ENCODE peak calls at places on chromosomes 4 and X, in four cellular contexts. U, O, X and P are unnamed samples.

GRCh38 chr4:75844151-75844662 is 58.0 kb downstream of the PPEF2 start:
- DNase-seq in O (peak; percentile 88), U (peak; percentile 29), X (peak; percentile 24), P (peak; percentile 94)

GRCh38 chr4:39083164-39083563 is 21.1 kb downstream of the KLHL5 start:
- DNase-seq in U (no peak), X (no peak), O (peak; percentile 80), P (peak; percentile 23)

GRCh38 chrX:14798805-14799397 is 74.0 kb downstream of the FANCB start:
- DNase-seq in O (no peak), U (no peak), X (no peak), P (no peak)

GRCh38 chr4:52376107-52376704 is 282.9 kb downstream of the USP46 start:
- DNase-seq in U (no peak), O (peak; percentile 38), X (peak; percentile 30), P (no peak)

GRCh38 chrX:39811391-39811790 is 286.4 kb downstream of the BCOR start:
- DNase-seq in U (no peak), O (no peak), X (no peak), P (no peak)

GRCh38 chr4:6621556-6621927 is 18.9 kb upstream of the MRFAP1 start:
- DNase-seq in X (no peak), O (no peak), U (no peak), P (no peak)

GRCh38 chr4:100168521-100168920 is 21.7 kb downstream of the DDIT4L start:
- DNase-seq in U (no peak), X (no peak), O (peak; percentile 59), P (peak; percentile 54)

GRCh38 chr4:57023104-57023503 is 44.4 kb downstream of the POLR2B start:
- DNase-seq in X (no peak), U (no peak), O (peak; percentile 94), P (peak; percentile 88)

GRCh38 chr4:57303012-57303751 is 193.0 kb upstream of the IGFBP7 start:
- DNase-seq in O (no peak), U (no peak), X (no peak), P (no peak)

GRCh38 chr4:4666693-4667642 is 125.1 kb upstream of the STX18 start:
- DNase-seq in X (no peak), U (no peak), O (no peak), P (no peak)

GRCh38 chr4:90357117-90357710 is 230.0 kb downstream of the CCSER1 start:
- DNase-seq in U (no peak), X (no peak), O (peak; percentile 68), P (peak; percentile 62)

GRCh38 chr4:89528525-89529133 is 221.0 kb upstream of the GPRIN3 start:
- DNase-seq in U (no peak), O (no peak), X (no peak), P (no peak)

GRCh38 chr4:15376594-15376993 is 51.2 kb upstream of the C1QTNF7 start:
- DNase-seq in X (no peak), O (peak; percentile 41), U (no peak), P (no peak)

GRCh38 chrX:53288173-53288572 is 6.8 kb upstream of the IQSEC2 start:
- DNase-seq in O (peak; percentile 26), U (peak; percentile 27), X (peak; percentile 34), P (no peak)

GRCh38 chr4:170049793-170050192 is 23.6 kb upstream of the MFAP3L start:
- DNase-seq in O (no peak), U (no peak), X (no peak), P (no peak)

GRCh38 chr4:4689694-4690440 is 148.0 kb upstream of the STX18 start:
- DNase-seq in U (no peak), X (no peak), O (no peak), P (no peak)

GRCh38 chr4:88514557-88515511 is 8.7 kb downstream of the PYURF start:
- DNase-seq in O (no peak), X (no peak), U (no peak), P (no peak)